ENCODE peak calls at places on chromosomes 13 and 19, in nine cellular contexts. One of them, this sample, is unnamed. For H3K4me1, the result is how much of the 10 kb centered on the place peaks cover.

GRCh38 chr13:114096031-114096485 is 36.4 kb downstream of the RASA3 start:
- DNase-seq in GM23338: no peak
- DNase-seq in fibroblast of lung: no peak
- DNase-seq in A673: no peak
- DNase-seq in HepG2: no peak
- DNase-seq in GM23248: no peak
- DNase-seq in GM12878: no peak
- DNase-seq in neural progenitor cell: no peak
- DNase-seq in H1: no peak
- DNase-seq in this sample: no peak

GRCh38 chr19:6066661-6067646 is 43.3 kb downstream of the RFX2 start:
- DNase-seq in GM23338: peak
- DNase-seq in fibroblast of lung: peak
- DNase-seq in A673: peak
- DNase-seq in HepG2: peak
- DNase-seq in GM23248: peak
- DNase-seq in GM12878: no peak
- DNase-seq in neural progenitor cell: peak
- DNase-seq in H1: no peak
- DNase-seq in this sample: peak

GRCh38 chr13:52599853-52600603 is 42.2 kb upstream of the HNRNPA1L2 start:
- DNase-seq in GM23338: peak
- DNase-seq in fibroblast of lung: peak
- DNase-seq in A673: peak
- DNase-seq in HepG2: no peak
- DNase-seq in GM23248: peak
- DNase-seq in GM12878: no peak
- DNase-seq in neural progenitor cell: peak
- DNase-seq in H1: no peak
- DNase-seq in this sample: peak

GRCh38 chr13:100491164-100491847 is 97.3 kb downstream of the GGACT start:
- DNase-seq in GM23338: no peak
- DNase-seq in fibroblast of lung: peak
- DNase-seq in A673: no peak
- DNase-seq in HepG2: no peak
- DNase-seq in GM23248: no peak
- DNase-seq in GM12878: no peak
- DNase-seq in neural progenitor cell: no peak
- DNase-seq in H1: no peak
- DNase-seq in this sample: peak

GRCh38 chr19:38629568-38629967 is 10.6 kb downstream of the EIF3K start:
- DNase-seq in GM23338: no peak
- DNase-seq in fibroblast of lung: no peak
- DNase-seq in A673: no peak
- DNase-seq in HepG2: no peak
- DNase-seq in GM23248: no peak
- DNase-seq in GM12878: no peak
- DNase-seq in neural progenitor cell: no peak
- DNase-seq in H1: no peak
- DNase-seq in this sample: no peak

GRCh38 chr19:5128251-5128931 is 159.5 kb downstream of the KDM4B start:
- DNase-seq in GM23338: peak
- DNase-seq in fibroblast of lung: peak
- DNase-seq in A673: peak
- DNase-seq in HepG2: no peak
- DNase-seq in GM23248: peak
- DNase-seq in GM12878: no peak
- DNase-seq in neural progenitor cell: peak
- DNase-seq in H1: no peak
- DNase-seq in this sample: peak

GRCh38 chr19:7216373-7216902 is 77.8 kb downstream of the INSR start:
- DNase-seq in GM23338: no peak
- DNase-seq in fibroblast of lung: no peak
- DNase-seq in A673: no peak
- DNase-seq in HepG2: no peak
- DNase-seq in GM23248: no peak
- DNase-seq in GM12878: no peak
- DNase-seq in neural progenitor cell: no peak
- DNase-seq in H1: no peak
- DNase-seq in this sample: no peak

GRCh38 chr13:110319774-110320509 is 12.9 kb downstream of the COL4A2 start:
- DNase-seq in GM23338: no peak
- DNase-seq in fibroblast of lung: peak
- DNase-seq in A673: peak
- DNase-seq in HepG2: no peak
- DNase-seq in GM23248: peak
- DNase-seq in GM12878: no peak
- DNase-seq in neural progenitor cell: no peak
- DNase-seq in H1: no peak
- DNase-seq in this sample: peak

GRCh38 chr13:35198821-35199220 is 256.8 kb downstream of the NBEA start:
- DNase-seq in GM23338: no peak
- DNase-seq in fibroblast of lung: no peak
- DNase-seq in A673: no peak
- DNase-seq in HepG2: no peak
- DNase-seq in GM23248: no peak
- DNase-seq in GM12878: no peak
- DNase-seq in neural progenitor cell: no peak
- DNase-seq in H1: no peak
- DNase-seq in this sample: no peak

GRCh38 chr13:93388701-93389100 is 162.1 kb downstream of the GPC6 start:
- DNase-seq in GM23338: no peak
- DNase-seq in fibroblast of lung: peak
- DNase-seq in A673: no peak
- DNase-seq in HepG2: no peak
- DNase-seq in GM23248: peak
- DNase-seq in GM12878: no peak
- DNase-seq in neural progenitor cell: no peak
- DNase-seq in H1: no peak
- DNase-seq in this sample: peak

GRCh38 chr19:46745030-46745429 is 827 bp upstream of the FKRP start:
- DNase-seq in GM23338: no peak
- DNase-seq in fibroblast of lung: no peak
- DNase-seq in A673: no peak
- DNase-seq in HepG2: no peak
- DNase-seq in GM23248: peak
- DNase-seq in GM12878: no peak
- DNase-seq in neural progenitor cell: no peak
- DNase-seq in H1: no peak
- DNase-seq in this sample: no peak

GRCh38 chr19:12527034-12527836 is 24.0 kb downstream of the ZNF564 start:
- DNase-seq in GM23338: peak
- DNase-seq in fibroblast of lung: peak
- DNase-seq in A673: peak
- DNase-seq in HepG2: no peak
- DNase-seq in GM23248: peak
- DNase-seq in GM12878: no peak
- DNase-seq in neural progenitor cell: peak
- DNase-seq in H1: no peak
- DNase-seq in this sample: peak

GRCh38 chr13:94112227-94112626 is 367.3 kb downstream of the DCT start:
- DNase-seq in GM23338: no peak
- DNase-seq in fibroblast of lung: peak
- DNase-seq in A673: peak
- DNase-seq in HepG2: peak
- DNase-seq in GM23248: peak
- DNase-seq in GM12878: no peak
- DNase-seq in neural progenitor cell: no peak
- DNase-seq in H1: no peak
- DNase-seq in this sample: peak

GRCh38 chr13:107824636-107825035 is 390.7 kb downstream of the LIG4 start:
- DNase-seq in GM23338: no peak
- DNase-seq in fibroblast of lung: no peak
- DNase-seq in A673: no peak
- DNase-seq in HepG2: no peak
- DNase-seq in GM23248: no peak
- DNase-seq in GM12878: no peak
- DNase-seq in neural progenitor cell: no peak
- DNase-seq in H1: no peak
- DNase-seq in this sample: no peak

DNA sequence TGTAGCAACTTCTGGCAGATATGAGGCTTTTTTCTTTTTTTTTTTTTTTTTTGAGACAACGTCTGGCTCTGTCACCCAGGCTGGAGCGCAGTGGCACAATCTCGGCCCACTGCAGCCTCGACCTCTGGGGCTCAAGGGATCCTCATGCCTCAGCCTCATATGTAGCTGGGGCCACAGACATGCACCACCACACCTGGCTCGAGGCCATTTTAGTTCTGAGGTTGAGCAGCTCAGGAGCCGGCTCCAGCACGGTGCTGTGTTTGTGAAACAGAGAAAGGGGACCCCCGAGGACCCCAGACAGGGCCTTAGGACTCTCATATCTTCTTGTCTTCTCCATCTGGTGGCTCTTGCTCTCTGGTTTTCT is 3.4 kb upstream of the FLT3LG start:
- DNase-seq in GM23338: no peak
- DNase-seq in fibroblast of lung: no peak
- DNase-seq in A673: no peak
- DNase-seq in HepG2: no peak
- DNase-seq in GM23248: no peak
- DNase-seq in GM12878: no peak
- DNase-seq in neural progenitor cell: no peak
- DNase-seq in H1: no peak
- DNase-seq in this sample: no peak
- H3K4me1 ChIP-seq in GM23338: under half
- H3K4me1 ChIP-seq in fibroblast of lung: under half
- H3K4me1 ChIP-seq in A673: under half
- H3K4me1 ChIP-seq in HepG2: under half
- H3K4me1 ChIP-seq in GM23248: under half
- H3K4me1 ChIP-seq in GM12878: under half
- H3K4me1 ChIP-seq in neural progenitor cell: under half
- H3K4me1 ChIP-seq in H1: under half
- H3K4me1 ChIP-seq in this sample: under half

DNA sequence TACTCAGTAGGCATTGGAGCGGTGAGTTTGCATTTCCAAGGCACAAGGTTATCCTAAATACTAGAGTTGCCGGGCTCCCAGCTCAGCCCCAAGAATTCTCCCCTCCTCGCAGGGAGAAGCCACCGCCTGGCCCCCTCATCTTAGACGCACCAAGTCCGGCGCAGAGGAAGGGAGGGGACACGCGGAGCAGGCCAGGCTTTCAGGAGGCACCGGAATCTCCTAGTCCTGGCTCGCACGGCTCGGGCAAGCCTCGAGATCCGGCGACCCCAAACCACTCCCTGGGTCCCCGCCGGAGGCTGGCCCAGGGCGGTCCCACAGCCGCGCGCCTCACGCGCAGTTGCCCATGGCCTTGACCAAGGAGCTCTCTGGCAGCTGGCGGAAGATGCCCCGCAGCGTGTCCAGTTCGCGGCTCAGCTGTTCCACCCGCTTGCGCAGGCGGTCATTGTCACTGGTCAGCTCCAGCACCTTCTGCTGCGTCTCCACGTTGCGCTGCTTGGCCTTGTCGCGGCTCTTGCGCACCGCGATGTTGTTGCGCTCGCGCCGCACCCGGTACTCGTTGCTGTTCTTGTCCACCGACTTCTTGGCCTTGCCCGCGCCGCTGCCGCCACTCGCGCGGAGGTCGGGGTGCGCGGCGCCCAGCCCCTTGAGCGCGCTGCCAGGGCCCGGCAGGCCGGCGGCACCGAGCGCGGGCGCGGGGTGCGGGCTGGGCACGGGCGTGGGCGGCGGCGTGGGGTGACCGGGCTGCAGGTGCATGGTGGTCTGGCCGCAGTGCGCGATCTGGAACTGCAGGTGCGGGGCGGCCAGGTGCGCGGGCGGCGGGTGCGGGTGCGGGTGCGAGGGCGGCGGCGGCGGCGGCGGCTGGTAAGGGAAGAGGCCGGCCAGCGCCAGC is 1.1 kb downstream of the CEBPA start:
- DNase-seq in GM23338: peak
- DNase-seq in fibroblast of lung: no peak
- DNase-seq in A673: no peak
- DNase-seq in HepG2: no peak
- DNase-seq in GM23248: peak
- DNase-seq in GM12878: no peak
- DNase-seq in neural progenitor cell: peak
- DNase-seq in H1: no peak
- DNase-seq in this sample: no peak
- TF ChIP-seq EZH2 in GM23338: peak
- TF ChIP-seq EZH2 in fibroblast of lung: peak
- TF ChIP-seq EZH2 in A673: peak
- TF ChIP-seq EZH2 in HepG2: no peak
- TF ChIP-seq EZH2 in GM23248: no peak
- TF ChIP-seq EZH2 in GM12878: peak
- TF ChIP-seq EZH2 in neural progenitor cell: peak
- TF ChIP-seq EZH2 in H1: peak
- TF ChIP-seq EZH2 in this sample: peak

GRCh38 chr13:41013834-41014233 is 5.3 kb downstream of the ELF1 start:
- DNase-seq in GM23338: no peak
- DNase-seq in fibroblast of lung: no peak
- DNase-seq in A673: no peak
- DNase-seq in HepG2: no peak
- DNase-seq in GM23248: no peak
- DNase-seq in GM12878: no peak
- DNase-seq in neural progenitor cell: no peak
- DNase-seq in H1: no peak
- DNase-seq in this sample: no peak
- H3K4me1 ChIP-seq in GM23338: under half
- H3K4me1 ChIP-seq in fibroblast of lung: under half
- H3K4me1 ChIP-seq in A673: under half
- H3K4me1 ChIP-seq in HepG2: half or more
- H3K4me1 ChIP-seq in GM23248: under half
- H3K4me1 ChIP-seq in GM12878: under half
- H3K4me1 ChIP-seq in neural progenitor cell: under half
- H3K4me1 ChIP-seq in H1: under half
- H3K4me1 ChIP-seq in this sample: under half

GRCh38 chr19:41195675-41196497 is 2.9 kb downstream of the CYP2S1 start:
- DNase-seq in GM23338: no peak
- DNase-seq in fibroblast of lung: peak
- DNase-seq in A673: no peak
- DNase-seq in HepG2: no peak
- DNase-seq in GM23248: peak
- DNase-seq in GM12878: no peak
- DNase-seq in neural progenitor cell: no peak
- DNase-seq in H1: no peak
- DNase-seq in this sample: no peak

GRCh38 chr19:41192574-41193419 is at the start of gene CYP2S1:
- DNase-seq in GM23338: peak
- DNase-seq in fibroblast of lung: no peak
- DNase-seq in A673: no peak
- DNase-seq in HepG2: no peak
- DNase-seq in GM23248: peak
- DNase-seq in GM12878: no peak
- DNase-seq in neural progenitor cell: peak
- DNase-seq in H1: no peak
- DNase-seq in this sample: no peak

GRCh38 chr19:41194157-41194552 is 1.1 kb downstream of the CYP2S1 start:
- DNase-seq in GM23338: peak
- DNase-seq in fibroblast of lung: no peak
- DNase-seq in A673: no peak
- DNase-seq in HepG2: no peak
- DNase-seq in GM23248: no peak
- DNase-seq in GM12878: no peak
- DNase-seq in neural progenitor cell: no peak
- DNase-seq in H1: no peak
- DNase-seq in this sample: no peak

GRCh38 chr19:41189425-41190065 is 3.5 kb upstream of the CYP2S1 start:
- DNase-seq in GM23338: peak
- DNase-seq in fibroblast of lung: no peak
- DNase-seq in A673: peak
- DNase-seq in HepG2: no peak
- DNase-seq in GM23248: no peak
- DNase-seq in GM12878: no peak
- DNase-seq in neural progenitor cell: peak
- DNase-seq in H1: peak
- DNase-seq in this sample: no peak

GRCh38 chr19:41193420-41194156 is 569 bp downstream of the CYP2S1 start:
- DNase-seq in GM23338: peak
- DNase-seq in fibroblast of lung: no peak
- DNase-seq in A673: no peak
- DNase-seq in HepG2: no peak
- DNase-seq in GM23248: no peak
- DNase-seq in GM12878: no peak
- DNase-seq in neural progenitor cell: peak
- DNase-seq in H1: no peak
- DNase-seq in this sample: no peak
- TF ChIP-seq EZH2 in GM23338: no peak
- TF ChIP-seq EZH2 in fibroblast of lung: no peak
- TF ChIP-seq EZH2 in A673: no peak
- TF ChIP-seq EZH2 in HepG2: no peak
- TF ChIP-seq EZH2 in GM23248: no peak
- TF ChIP-seq EZH2 in GM12878: no peak
- TF ChIP-seq EZH2 in neural progenitor cell: no peak
- TF ChIP-seq EZH2 in H1: no peak
- TF ChIP-seq EZH2 in this sample: no peak